ENCODE peak calls at places on chromosome 5, in eight cellular contexts. I, E, D, U, A, R, Y and S are unnamed samples.

GRCh38 chr5:169753795-169754194 is 116.7 kb downstream of the DOCK2 start:
- ATAC-seq in I (no peak), E (no peak), D (peak; percentile 46), U (peak; percentile 67), A (peak; percentile 57), R (no peak), Y (no peak), S (no peak)

GRCh38 chr5:94086194-94086593 is 344.8 kb upstream of the POU5F2 start:
- ATAC-seq in I (no peak), E (no peak), D (no peak), U (no peak), A (no peak), R (no peak), Y (no peak), S (no peak)

GRCh38 chr5:61280766-61281427 is 51.2 kb upstream of the ZSWIM6 start:
- ATAC-seq in I (no peak), E (peak; percentile 64), D (peak; percentile 30), U (peak; percentile 39), A (peak; percentile 55), R (peak; percentile 25), Y (peak; percentile 15), S (peak; percentile 23)

GRCh38 chr5:127590154-127590722 is 58.6 kb upstream of the CTXN3 start:
- ATAC-seq in I (no peak), E (peak; percentile 59), D (peak; percentile 25), U (no peak), A (no peak), R (no peak), Y (no peak), S (peak; percentile 48)

GRCh38 chr5:134592141-134592746 is 40.4 kb downstream of the SAR1B start:
- ATAC-seq in I (no peak), E (no peak), D (peak; percentile 70), U (peak; percentile 34), A (peak; percentile 33), R (no peak), Y (peak; percentile 25), S (no peak)

GRCh38 chr5:62093981-62094380 is 212.0 kb upstream of the KIF2A start:
- ATAC-seq in I (no peak), E (no peak), D (peak; percentile 67), U (peak; percentile 34), A (peak; percentile 74), R (peak; percentile 74), Y (peak; percentile 77), S (no peak)

GRCh38 chr5:57718155-57718554 is 235.5 kb upstream of the ACTBL2 start:
- ATAC-seq in I (no peak), E (no peak), D (no peak), U (no peak), A (no peak), R (no peak), Y (peak; percentile 79), S (no peak)

GRCh38 chr5:112316731-112317130 is 102.3 kb downstream of the EPB41L4A start:
- ATAC-seq in I (no peak), E (no peak), D (no peak), U (peak; percentile 24), A (no peak), R (no peak), Y (no peak), S (no peak)

GRCh38 chr5:167296056-167296455 is 995.4 kb upstream of the WWC1 start:
- ATAC-seq in I (no peak), E (no peak), D (no peak), U (no peak), A (no peak), R (no peak), Y (no peak), S (no peak)

GRCh38 chr5:72871358-72872024 is 55.0 kb downstream of the TNPO1 start:
- ATAC-seq in I (no peak), E (peak; percentile 62), D (no peak), U (no peak), A (no peak), R (no peak), Y (peak; percentile 53), S (peak; percentile 82)

GRCh38 chr5:96017951-96018350 is 56.3 kb upstream of the ELL2 start:
- ATAC-seq in I (no peak), E (no peak), D (no peak), U (no peak), A (no peak), R (no peak), Y (no peak), S (no peak)

GRCh38 chr5:87776785-87777184 is 364.1 kb upstream of the CCNH start:
- ATAC-seq in I (no peak), E (no peak), D (no peak), U (no peak), A (no peak), R (no peak), Y (no peak), S (no peak)

GRCh38 chr5:72465601-72466563 is 41.3 kb downstream of the ZNF366 start:
- ATAC-seq in I (peak; percentile 91), E (peak; percentile 30), D (no peak), U (no peak), A (peak; percentile 24), R (no peak), Y (peak; percentile 34), S (no peak)

GRCh38 chr5:139388198-139388821 is 1.4 kb downstream of the MZB1 start:
- ATAC-seq in I (peak; percentile 9), E (no peak), D (no peak), U (peak; percentile 28), A (peak; percentile 35), R (no peak), Y (peak; percentile 6), S (no peak)

GRCh38 chr5:115440782-115441451 is 103.7 kb downstream of the FEM1C start:
- ATAC-seq in I (no peak), E (no peak), D (no peak), U (no peak), A (no peak), R (no peak), Y (no peak), S (no peak)